ENCODE peak calls at places on chromosome 5, in seven cellular contexts. I is hepatocyte, Y is choroid plexus epithelial cell, M is psoas muscle, R is GM13976, N is coronary artery, K is bronchial epithelial cell. E is an unnamed sample.
A peak's percentile ranks its signal among the peaks of the same experiment; 100 is the strongest.

GRCh38 chr5:159910843-159911229 is 5.4 kb upstream of the ADRA1B start:
- DNase-seq in I (no peak), Y (no peak), M (no peak), R (no peak), N (no peak), K (no peak), E (no peak)

GRCh38 chr5:124599048-124599973 is 147.1 kb downstream of the ZNF608 start:
- DNase-seq in I (peak; percentile 35), Y (peak; percentile 73), M (no peak), R (peak; percentile 22), N (no peak), K (peak; percentile 59), E (peak; percentile 13)

GRCh38 chr5:174044855-174045254 is 651 bp upstream of the NSG2 start:
- DNase-seq in I (no peak), Y (no peak), M (no peak), R (no peak), N (no peak), K (no peak), E (no peak)

GRCh38 chr5:80372780-80373179 is 35.1 kb upstream of the ZFYVE16 start:
- DNase-seq in I (no peak), Y (no peak), M (no peak), R (no peak), N (no peak), K (no peak), E (no peak)

GRCh38 chr5:101942321-101942882 is 353.7 kb downstream of the SLCO4C1 start:
- DNase-seq in I (peak; percentile 66), Y (peak; percentile 26), M (no peak), R (no peak), N (no peak), K (peak; percentile 52), E (peak; percentile 25)

GRCh38 chr5:146706321-146706972 is 172.1 kb downstream of the PPP2R2B start:
- DNase-seq in I (no peak), Y (no peak), M (no peak), R (no peak), N (no peak), K (no peak), E (no peak)

GRCh38 chr5:64100203-64100602 is 65.4 kb upstream of the RNF180 start:
- DNase-seq in I (no peak), Y (no peak), M (no peak), R (no peak), N (no peak), K (no peak), E (no peak)

GRCh38 chr5:65867509-65868195 is 58.7 kb upstream of the ERBIN start:
- DNase-seq in I (no peak), Y (peak; percentile 65), M (no peak), R (no peak), N (no peak), K (no peak), E (no peak)

GRCh38 chr5:10214036-10214435 is 35.7 kb downstream of the ATPSCKMT start:
- DNase-seq in I (no peak), Y (no peak), M (no peak), R (no peak), N (no peak), K (peak; percentile 40), E (no peak)

GRCh38 chr5:125659316-125660071 is 763.7 kb upstream of the GRAMD2B start:
- DNase-seq in I (no peak), Y (peak; percentile 90), M (no peak), R (no peak), N (no peak), K (peak; percentile 18), E (no peak)

GRCh38 chr5:102856374-102856748 is 101.3 kb downstream of the PAM start:
- DNase-seq in I (no peak), Y (peak; percentile 55), M (no peak), R (no peak), N (no peak), K (peak; percentile 58), E (no peak)

GRCh38 chr5:58265531-58265930 is 194.4 kb downstream of the PLK2 start:
- DNase-seq in I (no peak), Y (no peak), M (no peak), R (no peak), N (no peak), K (no peak), E (no peak)

GRCh38 chr5:159616967-159617366 is 286.7 kb upstream of the IL12B start:
- DNase-seq in I (no peak), Y (peak; percentile 22), M (no peak), R (no peak), N (no peak), K (peak; percentile 86), E (no peak)

GRCh38 chr5:72206994-72207393 is 99.7 kb downstream of the MAP1B start:
- DNase-seq in I (no peak), Y (no peak), M (no peak), R (no peak), N (no peak), K (no peak), E (no peak)

GRCh38 chr5:72212171-72212570 is 104.9 kb downstream of the MAP1B start:
- DNase-seq in I (no peak), Y (no peak), M (no peak), R (no peak), N (no peak), K (no peak), E (no peak)

GRCh38 chr5:72210913-72211670 is 103.8 kb downstream of the MAP1B start:
- DNase-seq in I (peak; percentile 17), Y (peak; percentile 85), M (peak; percentile 39), R (no peak), N (no peak), K (peak; percentile 84), E (no peak)

GRCh38 chr5:72208324-72208723 is 101.0 kb downstream of the MAP1B start:
- DNase-seq in I (no peak), Y (no peak), M (no peak), R (no peak), N (no peak), K (no peak), E (no peak)

GRCh38 chr5:72209515-72210115 is 102.3 kb downstream of the MAP1B start:
- DNase-seq in I (peak; percentile 27), Y (no peak), M (no peak), R (no peak), N (no peak), K (no peak), E (no peak)
- TF ChIP-seq CTCF in I (no peak), Y (no peak), M (no peak), R (no peak), N (no peak), K (no peak), E (no peak)

DNA sequence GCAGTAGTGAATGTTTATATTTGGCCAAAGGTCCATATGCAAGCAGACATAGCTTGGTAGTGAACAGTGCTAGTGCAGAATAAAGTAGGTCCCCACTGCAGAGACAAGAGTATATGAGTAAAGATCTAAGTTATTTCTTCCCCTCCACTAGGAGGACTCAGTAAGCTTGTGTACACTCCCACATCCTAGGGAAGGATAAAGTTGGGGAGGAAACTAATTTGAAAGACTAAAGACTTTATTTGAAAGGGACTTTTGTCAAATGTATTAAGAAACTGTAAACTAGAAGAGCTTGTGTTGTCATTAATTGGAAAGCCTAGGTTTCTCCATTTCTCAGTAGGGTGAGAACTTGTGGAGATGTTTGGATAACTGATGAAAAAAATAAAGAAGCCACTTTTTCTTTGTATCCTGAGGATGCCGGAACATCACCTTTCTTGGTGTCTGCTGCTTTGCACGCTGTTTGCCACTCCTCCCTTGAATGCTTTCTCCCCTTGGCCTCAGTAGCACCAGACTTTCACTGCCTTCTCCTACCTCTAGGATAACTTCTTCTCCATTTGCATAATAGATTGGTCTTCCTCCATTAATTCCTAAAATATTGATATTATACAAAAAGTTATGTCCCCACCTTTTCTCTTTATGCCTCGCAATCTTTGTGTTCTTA is 329.0 kb downstream of the PARP8 start:
- DNase-seq in I (no peak), Y (no peak), M (no peak), R (no peak), N (no peak), K (no peak), E (no peak)
- TF ChIP-seq CTCF in I (no peak), Y (no peak), M (no peak), R (no peak), N (no peak), K (no peak), E (no peak)

DNA sequence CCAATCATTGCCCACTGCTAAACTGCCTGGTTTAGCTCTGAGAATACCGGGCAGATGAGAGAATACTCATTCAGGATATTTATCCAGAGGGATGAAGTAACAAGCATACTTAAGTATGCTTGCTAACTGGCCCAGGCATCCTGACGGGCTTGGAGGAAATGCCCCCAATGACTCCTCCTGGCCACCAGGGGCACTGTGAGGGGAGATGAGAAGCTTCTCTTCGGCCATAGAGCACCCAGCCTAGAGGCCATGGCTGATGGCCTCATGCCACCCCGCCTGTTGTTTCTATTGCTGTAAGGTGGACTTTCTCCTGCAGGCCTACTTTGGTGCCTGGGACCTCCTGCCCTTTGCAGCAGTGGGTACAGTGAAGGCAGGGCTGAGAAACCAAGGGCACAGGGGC is 134.5 kb upstream of the FSTL4 start:
- DNase-seq in I (no peak), Y (no peak), M (no peak), R (peak; percentile 21), N (peak; percentile 50), K (no peak), E (no peak)
- TF ChIP-seq CTCF in I (no peak), Y (peak; percentile 14), M (no peak), R (peak; percentile 13), N (no peak), K (peak; percentile 12), E (peak; percentile 18)

GRCh38 chr5:176540956-176541337 is 3.7 kb upstream of the RNF44 start:
- DNase-seq in I (no peak), Y (no peak), M (no peak), R (no peak), N (no peak), K (no peak), E (no peak)

GRCh38 chr5:176543428-176544182 is 5.5 kb upstream of the CDHR2 start:
- DNase-seq in I (peak; percentile 91), Y (no peak), M (peak; percentile 79), R (peak; percentile 80), N (no peak), K (peak; percentile 50), E (peak; percentile 77)

GRCh38 chr5:176542135-176542595 is 5.0 kb upstream of the RNF44 start:
- DNase-seq in I (no peak), Y (no peak), M (no peak), R (no peak), N (no peak), K (no peak), E (peak; percentile 36)

GRCh38 chr5:176541338-176542134 is 4.3 kb upstream of the RNF44 start:
- DNase-seq in I (peak; percentile 85), Y (no peak), M (peak; percentile 51), R (no peak), N (no peak), K (peak; percentile 80), E (peak; percentile 60)

DNA sequence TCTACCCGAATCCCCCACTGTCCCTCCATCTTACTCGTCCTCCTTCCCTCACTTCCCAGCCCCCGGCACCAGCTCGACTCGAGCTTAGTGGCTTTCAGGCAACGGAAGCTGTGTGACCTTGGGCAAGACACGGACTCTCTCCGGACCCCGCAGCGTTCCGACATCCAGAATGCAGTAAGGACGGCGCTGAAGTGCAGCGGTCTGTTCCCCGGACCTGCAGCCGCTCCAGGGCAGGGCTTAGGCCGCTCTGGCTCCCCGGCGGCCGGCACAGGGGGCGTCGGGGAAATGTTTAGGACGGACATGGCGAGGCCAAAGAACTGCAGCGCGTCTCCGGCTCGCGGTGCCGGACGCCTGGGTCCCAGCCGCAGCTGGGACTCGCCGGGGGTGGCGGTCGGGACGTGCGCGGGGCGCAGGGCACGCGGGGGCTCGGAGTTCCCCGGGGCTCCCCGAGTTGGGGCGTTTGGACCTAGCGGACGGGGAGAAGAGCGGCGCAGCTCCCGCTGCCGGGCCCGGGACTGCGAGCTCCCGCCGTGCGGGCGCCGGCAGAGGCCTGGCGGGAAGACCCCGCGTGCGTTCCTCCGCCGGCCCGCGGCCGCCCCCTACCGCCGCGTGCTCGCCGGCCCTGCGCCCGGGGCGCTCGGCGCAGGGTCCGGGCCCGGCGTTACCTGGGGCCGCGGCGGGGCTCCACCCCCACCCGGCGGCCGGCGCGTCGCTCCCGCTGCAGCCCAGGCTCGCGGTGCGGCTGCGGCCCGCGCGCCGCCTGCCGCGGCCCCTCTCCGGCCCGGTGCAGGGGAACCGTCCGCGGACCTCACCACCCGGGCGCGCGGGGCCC is 5.6 kb upstream of the RNF44 start:
- DNase-seq in I (peak; percentile 82), Y (no peak), M (no peak), R (peak; percentile 74), N (no peak), K (no peak), E (peak; percentile 42)
- TF ChIP-seq CTCF in I (no peak), Y (no peak), M (peak; percentile 32), R (peak; percentile 65), N (no peak), K (peak; percentile 5), E (no peak)